ENCODE peak calls at places on chromosomes 4 and X, in ten cellular contexts. One of them, this sample, is unnamed.

GRCh38 chr4:144658908-144659307 is 13.0 kb downstream of the HHIP start:
- DNase-seq in pancreas: no peak
- DNase-seq in upper lobe of left lung: no peak
- DNase-seq in WTC11: no peak
- DNase-seq in OCI-LY7: no peak
- DNase-seq in left ventricle myocardium inferior: no peak
- DNase-seq in kidney epithelial cell: no peak
- DNase-seq in CD4-positive, alpha-beta T cell: no peak
- DNase-seq in neural crest cell: no peak
- DNase-seq in psoas muscle: no peak
- DNase-seq in this sample: no peak

GRCh38 chrX:116342903-116343302 is 93.5 kb upstream of the SLC6A14 start:
- DNase-seq in pancreas: no peak
- DNase-seq in upper lobe of left lung: no peak
- DNase-seq in WTC11: no peak
- DNase-seq in OCI-LY7: no peak
- DNase-seq in left ventricle myocardium inferior: no peak
- DNase-seq in kidney epithelial cell: no peak
- DNase-seq in CD4-positive, alpha-beta T cell: no peak
- DNase-seq in neural crest cell: no peak
- DNase-seq in psoas muscle: no peak
- DNase-seq in this sample: no peak

GRCh38 chr4:128590034-128590740 is 219.3 kb upstream of the JADE1 start:
- DNase-seq in pancreas: peak; percentile 38
- DNase-seq in upper lobe of left lung: no peak
- DNase-seq in WTC11: no peak
- DNase-seq in OCI-LY7: no peak
- DNase-seq in left ventricle myocardium inferior: no peak
- DNase-seq in kidney epithelial cell: no peak
- DNase-seq in CD4-positive, alpha-beta T cell: no peak
- DNase-seq in neural crest cell: no peak
- DNase-seq in psoas muscle: no peak
- DNase-seq in this sample: no peak

GRCh38 chrX:41452972-41453371 is 5.8 kb downstream of the NYX start:
- DNase-seq in pancreas: no peak
- DNase-seq in upper lobe of left lung: no peak
- DNase-seq in WTC11: no peak
- DNase-seq in OCI-LY7: no peak
- DNase-seq in left ventricle myocardium inferior: no peak
- DNase-seq in kidney epithelial cell: peak; percentile 37
- DNase-seq in CD4-positive, alpha-beta T cell: no peak
- DNase-seq in neural crest cell: no peak
- DNase-seq in psoas muscle: no peak
- DNase-seq in this sample: no peak

GRCh38 chr4:79141530-79141929 is 184.3 kb downstream of the NAA11 start:
- DNase-seq in pancreas: no peak
- DNase-seq in upper lobe of left lung: no peak
- DNase-seq in WTC11: peak; percentile 47
- DNase-seq in OCI-LY7: no peak
- DNase-seq in left ventricle myocardium inferior: no peak
- DNase-seq in kidney epithelial cell: peak; percentile 7
- DNase-seq in CD4-positive, alpha-beta T cell: no peak
- DNase-seq in neural crest cell: no peak
- DNase-seq in psoas muscle: no peak
- DNase-seq in this sample: peak; percentile 49

GRCh38 chr4:41549469-41549868 is 11.5 kb downstream of the LIMCH1 start:
- DNase-seq in pancreas: no peak
- DNase-seq in upper lobe of left lung: no peak
- DNase-seq in WTC11: no peak
- DNase-seq in OCI-LY7: no peak
- DNase-seq in left ventricle myocardium inferior: no peak
- DNase-seq in kidney epithelial cell: no peak
- DNase-seq in CD4-positive, alpha-beta T cell: no peak
- DNase-seq in neural crest cell: no peak
- DNase-seq in psoas muscle: no peak
- DNase-seq in this sample: no peak

GRCh38 chr4:38034986-38035882 is 75.0 kb downstream of the PTTG2 start:
- DNase-seq in pancreas: no peak
- DNase-seq in upper lobe of left lung: no peak
- DNase-seq in WTC11: no peak
- DNase-seq in OCI-LY7: peak; percentile 84
- DNase-seq in left ventricle myocardium inferior: no peak
- DNase-seq in kidney epithelial cell: no peak
- DNase-seq in CD4-positive, alpha-beta T cell: peak; percentile 9
- DNase-seq in neural crest cell: peak; percentile 29
- DNase-seq in psoas muscle: no peak
- DNase-seq in this sample: peak; percentile 42

GRCh38 chr4:132001542-132001941 is 1147.6 kb upstream of the PCDH10 start:
- DNase-seq in pancreas: no peak
- DNase-seq in upper lobe of left lung: no peak
- DNase-seq in WTC11: no peak
- DNase-seq in OCI-LY7: no peak
- DNase-seq in left ventricle myocardium inferior: no peak
- DNase-seq in kidney epithelial cell: peak; percentile 19
- DNase-seq in CD4-positive, alpha-beta T cell: no peak
- DNase-seq in neural crest cell: no peak
- DNase-seq in psoas muscle: no peak
- DNase-seq in this sample: no peak

GRCh38 chr4:14582658-14583057 is 419.6 kb upstream of the CPEB2 start:
- DNase-seq in pancreas: no peak
- DNase-seq in upper lobe of left lung: no peak
- DNase-seq in WTC11: no peak
- DNase-seq in OCI-LY7: no peak
- DNase-seq in left ventricle myocardium inferior: no peak
- DNase-seq in kidney epithelial cell: no peak
- DNase-seq in CD4-positive, alpha-beta T cell: no peak
- DNase-seq in neural crest cell: no peak
- DNase-seq in psoas muscle: no peak
- DNase-seq in this sample: no peak

GRCh38 chr4:48991357-48991756 is 5.3 kb downstream of the CWH43 start:
- DNase-seq in pancreas: no peak
- DNase-seq in upper lobe of left lung: no peak
- DNase-seq in WTC11: no peak
- DNase-seq in OCI-LY7: no peak
- DNase-seq in left ventricle myocardium inferior: no peak
- DNase-seq in kidney epithelial cell: no peak
- DNase-seq in CD4-positive, alpha-beta T cell: no peak
- DNase-seq in neural crest cell: no peak
- DNase-seq in psoas muscle: no peak
- DNase-seq in this sample: no peak

GRCh38 chrX:115362334-115363095 is 73.0 kb downstream of the LUZP4 start:
- DNase-seq in pancreas: no peak
- DNase-seq in upper lobe of left lung: no peak
- DNase-seq in WTC11: no peak
- DNase-seq in OCI-LY7: no peak
- DNase-seq in left ventricle myocardium inferior: no peak
- DNase-seq in kidney epithelial cell: peak; percentile 34
- DNase-seq in CD4-positive, alpha-beta T cell: no peak
- DNase-seq in neural crest cell: no peak
- DNase-seq in psoas muscle: no peak
- DNase-seq in this sample: no peak

GRCh38 chr4:156298230-156298629 is 344.6 kb upstream of the CTSO start:
- DNase-seq in pancreas: no peak
- DNase-seq in upper lobe of left lung: no peak
- DNase-seq in WTC11: no peak
- DNase-seq in OCI-LY7: no peak
- DNase-seq in left ventricle myocardium inferior: no peak
- DNase-seq in kidney epithelial cell: peak; percentile 76
- DNase-seq in CD4-positive, alpha-beta T cell: no peak
- DNase-seq in neural crest cell: no peak
- DNase-seq in psoas muscle: no peak
- DNase-seq in this sample: peak; percentile 44

GRCh38 chr4:38313999-38314561 is 349.9 kb upstream of the KLF3 start:
- DNase-seq in pancreas: no peak
- DNase-seq in upper lobe of left lung: no peak
- DNase-seq in WTC11: no peak
- DNase-seq in OCI-LY7: no peak
- DNase-seq in left ventricle myocardium inferior: no peak
- DNase-seq in kidney epithelial cell: no peak
- DNase-seq in CD4-positive, alpha-beta T cell: no peak
- DNase-seq in neural crest cell: no peak
- DNase-seq in psoas muscle: no peak
- DNase-seq in this sample: no peak

GRCh38 chrX:1658083-1658463 is 43.2 kb downstream of the ASMT start:
- DNase-seq in pancreas: no peak
- DNase-seq in upper lobe of left lung: no peak
- DNase-seq in WTC11: no peak
- DNase-seq in OCI-LY7: no peak
- DNase-seq in left ventricle myocardium inferior: no peak
- DNase-seq in kidney epithelial cell: no peak
- DNase-seq in CD4-positive, alpha-beta T cell: no peak
- DNase-seq in neural crest cell: no peak
- DNase-seq in psoas muscle: no peak
- DNase-seq in this sample: no peak

GRCh38 chr4:153143527-153144348 is 60.5 kb upstream of the TRIM2 start:
- DNase-seq in pancreas: peak; percentile 22
- DNase-seq in upper lobe of left lung: no peak
- DNase-seq in WTC11: no peak
- DNase-seq in OCI-LY7: no peak
- DNase-seq in left ventricle myocardium inferior: no peak
- DNase-seq in kidney epithelial cell: no peak
- DNase-seq in CD4-positive, alpha-beta T cell: no peak
- DNase-seq in neural crest cell: no peak
- DNase-seq in psoas muscle: no peak
- DNase-seq in this sample: no peak

GRCh38 chrX:47802589-47802988 is 34.1 kb upstream of the ZNF81 start:
- DNase-seq in pancreas: no peak
- DNase-seq in upper lobe of left lung: no peak
- DNase-seq in WTC11: no peak
- DNase-seq in OCI-LY7: no peak
- DNase-seq in left ventricle myocardium inferior: no peak
- DNase-seq in kidney epithelial cell: no peak
- DNase-seq in CD4-positive, alpha-beta T cell: no peak
- DNase-seq in neural crest cell: no peak
- DNase-seq in psoas muscle: no peak
- DNase-seq in this sample: no peak

GRCh38 chr4:5051210-5051691 is at the start of gene STK32B:
- DNase-seq in pancreas: peak; percentile 11
- DNase-seq in upper lobe of left lung: peak; percentile 89
- DNase-seq in WTC11: peak; percentile 70
- DNase-seq in OCI-LY7: no peak
- DNase-seq in left ventricle myocardium inferior: peak; percentile 70
- DNase-seq in kidney epithelial cell: no peak
- DNase-seq in CD4-positive, alpha-beta T cell: no peak
- DNase-seq in neural crest cell: peak; percentile 60
- DNase-seq in psoas muscle: peak; percentile 63
- DNase-seq in this sample: peak; percentile 46

GRCh38 chr4:189806506-189806905 is 134.2 kb upstream of the FRG1 start:
- DNase-seq in pancreas: no peak
- DNase-seq in upper lobe of left lung: no peak
- DNase-seq in WTC11: no peak
- DNase-seq in OCI-LY7: no peak
- DNase-seq in left ventricle myocardium inferior: no peak
- DNase-seq in kidney epithelial cell: no peak
- DNase-seq in CD4-positive, alpha-beta T cell: no peak
- DNase-seq in neural crest cell: no peak
- DNase-seq in psoas muscle: no peak
- DNase-seq in this sample: no peak

GRCh38 chr4:189804884-189805283 is 135.8 kb upstream of the FRG1 start:
- DNase-seq in pancreas: no peak
- DNase-seq in upper lobe of left lung: no peak
- DNase-seq in WTC11: no peak
- DNase-seq in OCI-LY7: no peak
- DNase-seq in left ventricle myocardium inferior: peak; percentile 47
- DNase-seq in kidney epithelial cell: no peak
- DNase-seq in CD4-positive, alpha-beta T cell: no peak
- DNase-seq in neural crest cell: no peak
- DNase-seq in psoas muscle: no peak
- DNase-seq in this sample: no peak

GRCh38 chr4:189807031-189807430 is 133.6 kb upstream of the FRG1 start:
- DNase-seq in pancreas: no peak
- DNase-seq in upper lobe of left lung: peak; percentile 56
- DNase-seq in WTC11: no peak
- DNase-seq in OCI-LY7: no peak
- DNase-seq in left ventricle myocardium inferior: no peak
- DNase-seq in kidney epithelial cell: no peak
- DNase-seq in CD4-positive, alpha-beta T cell: no peak
- DNase-seq in neural crest cell: no peak
- DNase-seq in psoas muscle: no peak
- DNase-seq in this sample: no peak

GRCh38 chr4:189800545-189801088 is 140.1 kb upstream of the FRG1 start:
- DNase-seq in pancreas: no peak
- DNase-seq in upper lobe of left lung: no peak
- DNase-seq in WTC11: no peak
- DNase-seq in OCI-LY7: no peak
- DNase-seq in left ventricle myocardium inferior: no peak
- DNase-seq in kidney epithelial cell: no peak
- DNase-seq in CD4-positive, alpha-beta T cell: no peak
- DNase-seq in neural crest cell: no peak
- DNase-seq in psoas muscle: no peak
- DNase-seq in this sample: no peak

GRCh38 chr4:189802884-189803283 is 137.8 kb upstream of the FRG1 start:
- DNase-seq in pancreas: no peak
- DNase-seq in upper lobe of left lung: no peak
- DNase-seq in WTC11: peak; percentile 20
- DNase-seq in OCI-LY7: no peak
- DNase-seq in left ventricle myocardium inferior: no peak
- DNase-seq in kidney epithelial cell: no peak
- DNase-seq in CD4-positive, alpha-beta T cell: no peak
- DNase-seq in neural crest cell: no peak
- DNase-seq in psoas muscle: no peak
- DNase-seq in this sample: peak; percentile 9
- TF ChIP-seq CTCF in pancreas: no peak
- TF ChIP-seq CTCF in upper lobe of left lung: no peak
- TF ChIP-seq CTCF in WTC11: peak; percentile 27
- TF ChIP-seq CTCF in OCI-LY7: no peak
- TF ChIP-seq CTCF in left ventricle myocardium inferior: no peak
- TF ChIP-seq CTCF in kidney epithelial cell: no peak
- TF ChIP-seq CTCF in CD4-positive, alpha-beta T cell: no peak
- TF ChIP-seq CTCF in neural crest cell: no peak
- TF ChIP-seq CTCF in psoas muscle: no peak
- TF ChIP-seq CTCF in this sample: no peak

GRCh38 chrX:56763556-56764152 is 34.6 kb downstream of the NBDY start:
- DNase-seq in pancreas: no peak
- DNase-seq in upper lobe of left lung: no peak
- DNase-seq in WTC11: no peak
- DNase-seq in OCI-LY7: no peak
- DNase-seq in left ventricle myocardium inferior: no peak
- DNase-seq in kidney epithelial cell: no peak
- DNase-seq in CD4-positive, alpha-beta T cell: peak; percentile 17
- DNase-seq in neural crest cell: no peak
- DNase-seq in psoas muscle: peak; percentile 77
- DNase-seq in this sample: no peak
- TF ChIP-seq CTCF in pancreas: no peak
- TF ChIP-seq CTCF in upper lobe of left lung: no peak
- TF ChIP-seq CTCF in WTC11: no peak
- TF ChIP-seq CTCF in OCI-LY7: no peak
- TF ChIP-seq CTCF in left ventricle myocardium inferior: no peak
- TF ChIP-seq CTCF in kidney epithelial cell: no peak
- TF ChIP-seq CTCF in CD4-positive, alpha-beta T cell: no peak
- TF ChIP-seq CTCF in neural crest cell: no peak
- TF ChIP-seq CTCF in psoas muscle: peak; percentile 81
- TF ChIP-seq CTCF in this sample: no peak

GRCh38 chr4:145936142-145937020 is 2.2 kb downstream of the ZNF827 start:
- DNase-seq in pancreas: peak; percentile 73
- DNase-seq in upper lobe of left lung: peak; percentile 90
- DNase-seq in WTC11: peak; percentile 78
- DNase-seq in OCI-LY7: peak; percentile 89
- DNase-seq in left ventricle myocardium inferior: peak; percentile 70
- DNase-seq in kidney epithelial cell: no peak
- DNase-seq in CD4-positive, alpha-beta T cell: peak; percentile 66
- DNase-seq in neural crest cell: peak; percentile 45
- DNase-seq in psoas muscle: peak; percentile 72
- DNase-seq in this sample: peak; percentile 75
- TF ChIP-seq CTCF in pancreas: no peak
- TF ChIP-seq CTCF in upper lobe of left lung: peak; percentile 21
- TF ChIP-seq CTCF in WTC11: no peak
- TF ChIP-seq CTCF in OCI-LY7: peak; percentile 67
- TF ChIP-seq CTCF in left ventricle myocardium inferior: peak; percentile 42
- TF ChIP-seq CTCF in kidney epithelial cell: peak; percentile 26
- TF ChIP-seq CTCF in CD4-positive, alpha-beta T cell: peak; percentile 46
- TF ChIP-seq CTCF in neural crest cell: peak; percentile 51
- TF ChIP-seq CTCF in psoas muscle: peak; percentile 28
- TF ChIP-seq CTCF in this sample: peak; percentile 16

GRCh38 chrX:119181491-119181890 is 53.9 kb upstream of the KIAA1210 start:
- DNase-seq in pancreas: no peak
- DNase-seq in upper lobe of left lung: no peak
- DNase-seq in WTC11: peak; percentile 38
- DNase-seq in OCI-LY7: no peak
- DNase-seq in left ventricle myocardium inferior: no peak
- DNase-seq in kidney epithelial cell: no peak
- DNase-seq in CD4-positive, alpha-beta T cell: no peak
- DNase-seq in neural crest cell: no peak
- DNase-seq in psoas muscle: no peak
- DNase-seq in this sample: peak; percentile 34
- TF ChIP-seq CTCF in pancreas: no peak
- TF ChIP-seq CTCF in upper lobe of left lung: no peak
- TF ChIP-seq CTCF in WTC11: no peak
- TF ChIP-seq CTCF in OCI-LY7: peak; percentile 19
- TF ChIP-seq CTCF in left ventricle myocardium inferior: peak; percentile 26
- TF ChIP-seq CTCF in kidney epithelial cell: peak; percentile 27
- TF ChIP-seq CTCF in CD4-positive, alpha-beta T cell: no peak
- TF ChIP-seq CTCF in neural crest cell: no peak
- TF ChIP-seq CTCF in psoas muscle: no peak
- TF ChIP-seq CTCF in this sample: peak; percentile 18